ENCODE peak calls at places on chromosomes 4 and X, in five cellular contexts. J is brain microvascular endothelial cell, G is spleen, H is aorta, F is mammary epithelial cell. I is an unnamed sample.

GRCh38 chrX:46649421-46650260 is 76.1 kb downstream of the CHST7 start:
- DNase-seq in G (no peak), H (peak; percentile 63), F (no peak), J (no peak), I (no peak)

GRCh38 chr4:116180056-116180690 is 905.2 kb downstream of the TRAM1L1 start:
- DNase-seq in H (no peak), F (peak; percentile 4), J (no peak), G (no peak), I (no peak)

GRCh38 chrX:95762716-95763115 is 921.9 kb upstream of the DIAPH2 start:
- DNase-seq in H (no peak), J (no peak), F (no peak), G (no peak), I (no peak)

GRCh38 chrX:87663421-87663820 is 145.8 kb downstream of the KLHL4 start:
- DNase-seq in H (no peak), F (peak; percentile 13), J (no peak), G (no peak), I (no peak)

GRCh38 chr4:71186566-71187398 is 152.0 kb upstream of the SLC4A4 start:
- DNase-seq in H (peak; percentile 58), J (no peak), F (peak; percentile 20), G (peak; percentile 84), I (no peak)

GRCh38 chr4:3070709-3071500 is 3.4 kb downstream of the HTT-AS start:
- DNase-seq in G (peak; percentile 39), J (peak; percentile 14), H (no peak), F (no peak), I (no peak)

GRCh38 chrX:71195959-71196727 is 26.9 kb upstream of the GJB1 start:
- DNase-seq in H (no peak), J (no peak), G (no peak), F (no peak), I (no peak)

GRCh38 chr4:5460106-5460801 is 248.1 kb downstream of the EVC2 start:
- DNase-seq in H (no peak), F (no peak), J (peak; percentile 6), G (peak; percentile 77), I (no peak)

GRCh38 chrX:111270339-111270738 is at the start of gene CAPN6:
- DNase-seq in J (no peak), F (peak; percentile 55), G (no peak), H (peak; percentile 44), I (no peak)

GRCh38 chr4:7103031-7103598 is 35.3 kb upstream of the GRPEL1 start:
- DNase-seq in H (peak; percentile 93), F (peak; percentile 71), G (peak; percentile 94), J (peak; percentile 55), I (no peak)

GRCh38 chrX:19303216-19303880 is 40.4 kb upstream of the PDHA1 start:
- DNase-seq in F (peak; percentile 72), G (no peak), H (peak; percentile 67), J (peak; percentile 47), I (peak; percentile 32)

GRCh38 chr4:165709526-165709925 is 163.5 kb upstream of the TLL1 start:
- DNase-seq in G (no peak), F (no peak), J (no peak), H (peak; percentile 46), I (no peak)

GRCh38 chr4:70801265-70801809 is 38.4 kb downstream of the GRSF1 start:
- DNase-seq in H (no peak), J (no peak), G (no peak), F (no peak), I (no peak)

GRCh38 chr4:5566991-5567390 is 141.4 kb downstream of the EVC2 start:
- DNase-seq in J (no peak), F (no peak), H (no peak), G (no peak), I (no peak)

GRCh38 chr4:140049024-140049923 is 104.7 kb downstream of the MAML3 start:
- DNase-seq in J (peak; percentile 55), F (peak; percentile 50), G (peak; percentile 80), H (peak; percentile 46), I (no peak)

GRCh38 chr4:84379881-84380618 is 119.0 kb downstream of the NKX6-1 start:
- DNase-seq in F (peak; percentile 12), J (peak; percentile 47), G (no peak), H (no peak), I (peak; percentile 21)

GRCh38 chr4:17448689-17449088 is 63.2 kb downstream of the QDPR start:
- DNase-seq in J (peak; percentile 62), F (peak; percentile 32), G (no peak), H (no peak), I (no peak)

GRCh38 chrX:21885568-21885967 is 29.8 kb downstream of the YY2 start:
- DNase-seq in G (no peak), F (no peak), H (no peak), J (peak; percentile 39), I (no peak)

GRCh38 chr4:109046549-109047171 is 255.8 kb downstream of the COL25A1 start:
- DNase-seq in H (no peak), F (no peak), J (peak; percentile 58), G (no peak), I (peak; percentile 29)

GRCh38 chr4:6732441-6733357 is 16.7 kb downstream of the BLOC1S4 start:
- DNase-seq in G (no peak), J (peak; percentile 85), H (peak; percentile 91), F (peak; percentile 86), I (peak; percentile 79)

GRCh38 chr4:3430524-3430923 is 11.2 kb upstream of the HGFAC start:
- DNase-seq in H (no peak), J (no peak), F (no peak), G (no peak), I (no peak)

GRCh38 chrX:136055651-136056221 is 70.5 kb downstream of the SLC9A6 start:
- DNase-seq in H (no peak), F (no peak), J (peak; percentile 71), G (no peak), I (peak; percentile 84)

GRCh38 chr4:139986621-139987510 is 167.1 kb downstream of the MAML3 start:
- DNase-seq in G (no peak), J (no peak), H (no peak), F (no peak), I (no peak)

GRCh38 chr4:112881842-112882241 is 167.6 kb upstream of the ANK2 start:
- DNase-seq in G (no peak), F (no peak), H (no peak), J (no peak), I (no peak)

GRCh38 chr4:38189445-38189844 is 229.2 kb downstream of the PTTG2 start:
- DNase-seq in F (peak; percentile 92), H (peak; percentile 73), J (peak; percentile 91), G (no peak), I (peak; percentile 18)

GRCh38 chr4:151318310-151319006 is 6.9 kb downstream of the SH3D19 start:
- DNase-seq in F (no peak), J (no peak), H (no peak), G (no peak), I (no peak)

GRCh38 chr4:151313306-151314028 is 11.9 kb downstream of the SH3D19 start:
- DNase-seq in F (no peak), J (no peak), H (no peak), G (no peak), I (no peak)

GRCh38 chr4:151314509-151314908 is 10.9 kb downstream of the SH3D19 start:
- DNase-seq in F (no peak), H (no peak), G (no peak), J (no peak), I (no peak)

GRCh38 chr4:151316645-151317044 is 8.8 kb downstream of the SH3D19 start:
- DNase-seq in G (no peak), F (no peak), H (no peak), J (no peak), I (no peak)

DNA sequence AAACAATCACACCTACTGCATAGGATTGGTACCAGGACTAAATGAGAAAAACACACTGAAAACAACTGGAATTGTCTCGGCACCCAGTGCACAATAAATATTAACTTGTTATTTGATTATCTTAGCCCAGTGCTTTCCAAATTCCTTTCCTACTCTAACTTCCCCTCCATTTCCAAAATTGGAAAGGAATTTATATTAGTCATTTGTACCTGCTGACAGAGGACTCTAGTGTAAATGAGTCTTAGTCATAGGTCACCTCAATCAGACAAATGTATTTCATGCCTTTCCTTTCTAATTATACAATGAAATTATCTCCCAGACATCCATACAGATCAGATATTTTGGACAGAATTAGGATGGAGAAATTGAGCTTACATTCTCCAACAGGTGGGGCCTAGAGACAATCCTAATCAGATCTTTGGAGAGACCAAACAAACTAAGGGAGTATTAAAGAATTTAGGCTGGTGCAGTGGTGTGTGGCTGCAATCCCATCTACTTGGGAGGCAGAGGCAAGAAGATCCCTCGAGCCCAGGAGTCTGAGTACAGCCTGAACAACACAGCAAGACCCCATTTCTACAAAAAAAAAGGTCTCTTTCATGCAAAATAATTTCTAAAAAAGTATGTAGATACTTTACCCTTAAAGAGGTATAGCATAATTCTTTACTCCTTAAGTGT is 10.1 kb downstream of the SH3D19 start:
- DNase-seq in F (peak; percentile 56), G (no peak), J (no peak), H (no peak), I (no peak)
- H3K4me3 ChIP-seq in F (no peak overlapping the region), G (no peak overlapping the region), J (no peak overlapping the region), H (no peak overlapping the region), I (no peak overlapping the region)

DNA sequence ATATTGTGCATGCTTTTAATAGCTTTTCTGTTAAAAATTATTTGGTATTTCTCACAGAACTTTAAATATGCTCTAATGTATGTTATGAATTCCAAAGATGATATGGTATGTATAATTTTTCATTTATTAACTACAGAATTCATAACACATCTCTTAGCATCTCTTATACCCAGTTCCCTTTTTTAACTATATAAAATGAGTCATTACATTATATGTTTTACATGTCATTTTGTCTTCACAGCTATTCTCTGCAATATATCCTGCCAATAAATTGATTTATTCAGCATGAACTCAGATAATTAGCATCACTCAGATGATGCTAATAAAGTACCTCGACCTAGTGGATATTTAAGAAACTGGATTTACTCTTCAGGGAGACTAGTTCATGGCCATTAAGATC is 9.4 kb downstream of the PTPN13 start:
- DNase-seq in J (no peak), G (no peak), H (no peak), F (no peak), I (no peak)
- H3K4me3 ChIP-seq in J (no peak overlapping the region), G (no peak overlapping the region), H (no peak overlapping the region), F (no peak overlapping the region), I (no peak overlapping the region)

DNA sequence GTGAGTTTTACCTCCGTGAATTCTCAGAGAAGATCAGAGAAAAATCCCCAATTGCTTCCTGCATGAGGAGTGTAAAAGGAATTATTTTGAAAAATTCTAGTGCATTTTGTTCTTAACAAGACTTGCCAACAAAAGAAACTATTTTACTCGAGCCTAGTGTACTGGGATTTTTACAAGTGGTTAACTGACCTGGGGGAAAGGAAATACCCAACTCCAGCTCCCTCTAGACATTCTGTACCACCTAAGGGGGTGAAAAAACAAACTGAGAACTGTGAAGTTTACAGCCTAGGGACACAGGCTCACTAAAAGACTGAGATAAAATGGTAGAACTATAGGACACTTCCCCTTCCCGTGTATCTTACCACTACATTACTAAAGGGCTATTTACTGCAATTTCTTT is 2.6 kb upstream of the ADH5 start:
- DNase-seq in H (no peak), J (no peak), G (no peak), F (no peak), I (no peak)
- H3K4me3 ChIP-seq in H (peak overlapping the region; percentile 66), J (no peak overlapping the region), G (no peak overlapping the region), F (peak overlapping the region; percentile 84), I (no peak overlapping the region)

GRCh38 chr4:67581913-67582312 is 23.4 kb downstream of the STAP1 start:
- DNase-seq in J (no peak), H (no peak), F (no peak), G (no peak), I (no peak)

GRCh38 chr4:67580577-67580976 is 22.1 kb downstream of the STAP1 start:
- DNase-seq in F (no peak), H (no peak), J (no peak), G (no peak), I (no peak)

GRCh38 chr4:67584496-67584895 is 26.0 kb downstream of the STAP1 start:
- DNase-seq in H (no peak), G (no peak), J (no peak), F (no peak), I (no peak)

GRCh38 chr4:67576538-67576937 is 18.0 kb downstream of the STAP1 start:
- DNase-seq in H (no peak), J (no peak), G (no peak), F (no peak), I (no peak)

GRCh38 chr4:67581208-67581857 is 22.8 kb downstream of the STAP1 start:
- DNase-seq in J (no peak), F (no peak), H (no peak), G (no peak), I (no peak)
- H3K4me3 ChIP-seq in J (no peak overlapping the region), F (no peak overlapping the region), H (no peak overlapping the region), G (no peak overlapping the region), I (no peak overlapping the region)